ENCODE peak calls at places on chromosome 3, in nine cellular contexts. One of them, this sample, is unnamed.

GRCh38 chr3:81769271-81769670 is 7.8 kb upstream of the GBE1 start:
- DNase-seq in pancreas: no peak
- DNase-seq in heart right ventricle: no peak
- DNase-seq in MM.1S: no peak
- DNase-seq in CD8-positive, alpha-beta T cell: no peak
- DNase-seq in mammary epithelial cell: no peak
- DNase-seq in SJSA1: no peak
- DNase-seq in ascending aorta: no peak
- DNase-seq in Peyer's patch: no peak
- DNase-seq in this sample: no peak

GRCh38 chr3:157166559-157166958 is 6.6 kb upstream of the CCNL1 start:
- DNase-seq in pancreas: no peak
- DNase-seq in heart right ventricle: no peak
- DNase-seq in MM.1S: no peak
- DNase-seq in CD8-positive, alpha-beta T cell: no peak
- DNase-seq in mammary epithelial cell: no peak
- DNase-seq in SJSA1: no peak
- DNase-seq in ascending aorta: no peak
- DNase-seq in Peyer's patch: no peak
- DNase-seq in this sample: no peak

GRCh38 chr3:176914764-176915163 is 282.5 kb downstream of the TBL1XR1 start:
- DNase-seq in pancreas: no peak
- DNase-seq in heart right ventricle: no peak
- DNase-seq in MM.1S: no peak
- DNase-seq in CD8-positive, alpha-beta T cell: no peak
- DNase-seq in mammary epithelial cell: peak
- DNase-seq in SJSA1: no peak
- DNase-seq in ascending aorta: no peak
- DNase-seq in Peyer's patch: no peak
- DNase-seq in this sample: no peak

GRCh38 chr3:101888653-101889052 is 39.3 kb downstream of the NFKBIZ start:
- DNase-seq in pancreas: no peak
- DNase-seq in heart right ventricle: no peak
- DNase-seq in MM.1S: no peak
- DNase-seq in CD8-positive, alpha-beta T cell: no peak
- DNase-seq in mammary epithelial cell: no peak
- DNase-seq in SJSA1: no peak
- DNase-seq in ascending aorta: no peak
- DNase-seq in Peyer's patch: no peak
- DNase-seq in this sample: no peak

GRCh38 chr3:49199900-49200281 is 28.5 kb downstream of the KLHDC8B start:
- DNase-seq in pancreas: no peak
- DNase-seq in heart right ventricle: no peak
- DNase-seq in MM.1S: no peak
- DNase-seq in CD8-positive, alpha-beta T cell: no peak
- DNase-seq in mammary epithelial cell: no peak
- DNase-seq in SJSA1: peak
- DNase-seq in ascending aorta: no peak
- DNase-seq in Peyer's patch: no peak
- DNase-seq in this sample: no peak

GRCh38 chr3:175065492-175065891 is 206.4 kb downstream of the NAALADL2 start:
- DNase-seq in pancreas: no peak
- DNase-seq in heart right ventricle: no peak
- DNase-seq in MM.1S: no peak
- DNase-seq in CD8-positive, alpha-beta T cell: no peak
- DNase-seq in mammary epithelial cell: no peak
- DNase-seq in SJSA1: no peak
- DNase-seq in ascending aorta: no peak
- DNase-seq in Peyer's patch: no peak
- DNase-seq in this sample: no peak

GRCh38 chr3:62926494-62926893 is 51.3 kb upstream of the CADPS start:
- DNase-seq in pancreas: no peak
- DNase-seq in heart right ventricle: peak
- DNase-seq in MM.1S: no peak
- DNase-seq in CD8-positive, alpha-beta T cell: no peak
- DNase-seq in mammary epithelial cell: no peak
- DNase-seq in SJSA1: no peak
- DNase-seq in ascending aorta: no peak
- DNase-seq in Peyer's patch: no peak
- DNase-seq in this sample: no peak

GRCh38 chr3:57706462-57706861 is 13.6 kb upstream of the DENND6A start:
- DNase-seq in pancreas: no peak
- DNase-seq in heart right ventricle: no peak
- DNase-seq in MM.1S: no peak
- DNase-seq in CD8-positive, alpha-beta T cell: no peak
- DNase-seq in mammary epithelial cell: peak
- DNase-seq in SJSA1: no peak
- DNase-seq in ascending aorta: no peak
- DNase-seq in Peyer's patch: no peak
- DNase-seq in this sample: no peak

GRCh38 chr3:15361494-15362214 is 29.3 kb upstream of the SH3BP5 start:
- DNase-seq in pancreas: no peak
- DNase-seq in heart right ventricle: no peak
- DNase-seq in MM.1S: no peak
- DNase-seq in CD8-positive, alpha-beta T cell: no peak
- DNase-seq in mammary epithelial cell: peak
- DNase-seq in SJSA1: no peak
- DNase-seq in ascending aorta: no peak
- DNase-seq in Peyer's patch: peak
- DNase-seq in this sample: no peak

GRCh38 chr3:109460961-109461360 is 123.6 kb upstream of the DPPA4 start:
- DNase-seq in pancreas: no peak
- DNase-seq in heart right ventricle: no peak
- DNase-seq in MM.1S: no peak
- DNase-seq in CD8-positive, alpha-beta T cell: no peak
- DNase-seq in mammary epithelial cell: no peak
- DNase-seq in SJSA1: no peak
- DNase-seq in ascending aorta: no peak
- DNase-seq in Peyer's patch: no peak
- DNase-seq in this sample: no peak

GRCh38 chr3:198070871-198071270 is 110.9 kb downstream of the LMLN start:
- DNase-seq in pancreas: no peak
- DNase-seq in heart right ventricle: no peak
- DNase-seq in MM.1S: no peak
- DNase-seq in CD8-positive, alpha-beta T cell: no peak
- DNase-seq in mammary epithelial cell: no peak
- DNase-seq in SJSA1: no peak
- DNase-seq in ascending aorta: no peak
- DNase-seq in Peyer's patch: no peak
- DNase-seq in this sample: no peak

GRCh38 chr3:45547202-45547701 is 47.3 kb upstream of the LIMD1 start:
- DNase-seq in pancreas: no peak
- DNase-seq in heart right ventricle: no peak
- DNase-seq in MM.1S: no peak
- DNase-seq in CD8-positive, alpha-beta T cell: no peak
- DNase-seq in mammary epithelial cell: no peak
- DNase-seq in SJSA1: no peak
- DNase-seq in ascending aorta: no peak
- DNase-seq in Peyer's patch: no peak
- DNase-seq in this sample: no peak

GRCh38 chr3:196793224-196793623 is 53.6 kb downstream of the PAK2 start:
- DNase-seq in pancreas: no peak
- DNase-seq in heart right ventricle: no peak
- DNase-seq in MM.1S: no peak
- DNase-seq in CD8-positive, alpha-beta T cell: no peak
- DNase-seq in mammary epithelial cell: peak
- DNase-seq in SJSA1: peak
- DNase-seq in ascending aorta: no peak
- DNase-seq in Peyer's patch: no peak
- DNase-seq in this sample: no peak

GRCh38 chr3:192911293-192911692 is 6.4 kb downstream of the MB21D2 start:
- DNase-seq in pancreas: no peak
- DNase-seq in heart right ventricle: no peak
- DNase-seq in MM.1S: no peak
- DNase-seq in CD8-positive, alpha-beta T cell: no peak
- DNase-seq in mammary epithelial cell: no peak
- DNase-seq in SJSA1: no peak
- DNase-seq in ascending aorta: no peak
- DNase-seq in Peyer's patch: no peak
- DNase-seq in this sample: no peak

GRCh38 chr3:17411157-17411877 is 331.1 kb downstream of the TBC1D5 start:
- DNase-seq in pancreas: no peak
- DNase-seq in heart right ventricle: no peak
- DNase-seq in MM.1S: no peak
- DNase-seq in CD8-positive, alpha-beta T cell: no peak
- DNase-seq in mammary epithelial cell: no peak
- DNase-seq in SJSA1: no peak
- DNase-seq in ascending aorta: no peak
- DNase-seq in Peyer's patch: no peak
- DNase-seq in this sample: no peak

GRCh38 chr3:159487304-159487703 is 501.3 kb upstream of the IL12A start:
- DNase-seq in pancreas: no peak
- DNase-seq in heart right ventricle: no peak
- DNase-seq in MM.1S: no peak
- DNase-seq in CD8-positive, alpha-beta T cell: no peak
- DNase-seq in mammary epithelial cell: no peak
- DNase-seq in SJSA1: no peak
- DNase-seq in ascending aorta: no peak
- DNase-seq in Peyer's patch: no peak
- DNase-seq in this sample: no peak

GRCh38 chr3:152321321-152321720 is 52.6 kb downstream of the MBNL1 start:
- DNase-seq in pancreas: no peak
- DNase-seq in heart right ventricle: no peak
- DNase-seq in MM.1S: no peak
- DNase-seq in CD8-positive, alpha-beta T cell: no peak
- DNase-seq in mammary epithelial cell: no peak
- DNase-seq in SJSA1: no peak
- DNase-seq in ascending aorta: no peak
- DNase-seq in Peyer's patch: no peak
- DNase-seq in this sample: no peak
- H3K4me3 ChIP-seq in pancreas: no peak
- H3K4me3 ChIP-seq in heart right ventricle: no peak
- H3K4me3 ChIP-seq in MM.1S: no peak
- H3K4me3 ChIP-seq in CD8-positive, alpha-beta T cell: no peak
- H3K4me3 ChIP-seq in mammary epithelial cell: no peak
- H3K4me3 ChIP-seq in SJSA1: no peak
- H3K4me3 ChIP-seq in ascending aorta: no peak
- H3K4me3 ChIP-seq in Peyer's patch: no peak
- H3K4me3 ChIP-seq in this sample: no peak

GRCh38 chr3:106068795-106069194 is 200.0 kb upstream of the CBLB start:
- DNase-seq in pancreas: no peak
- DNase-seq in heart right ventricle: no peak
- DNase-seq in MM.1S: peak
- DNase-seq in CD8-positive, alpha-beta T cell: no peak
- DNase-seq in mammary epithelial cell: no peak
- DNase-seq in SJSA1: no peak
- DNase-seq in ascending aorta: no peak
- DNase-seq in Peyer's patch: no peak
- DNase-seq in this sample: no peak
- H3K27ac ChIP-seq in pancreas: no peak
- H3K27ac ChIP-seq in heart right ventricle: peak
- H3K27ac ChIP-seq in MM.1S: peak
- H3K27ac ChIP-seq in CD8-positive, alpha-beta T cell: no peak
- H3K27ac ChIP-seq in mammary epithelial cell: no peak
- H3K27ac ChIP-seq in SJSA1: no peak
- H3K27ac ChIP-seq in ascending aorta: peak
- H3K27ac ChIP-seq in Peyer's patch: no peak
- H3K27ac ChIP-seq in this sample: no peak

GRCh38 chr3:170418422-170419300 is at the start of gene CLDN11:
- DNase-seq in pancreas: no peak
- DNase-seq in heart right ventricle: peak
- DNase-seq in MM.1S: no peak
- DNase-seq in CD8-positive, alpha-beta T cell: no peak
- DNase-seq in mammary epithelial cell: no peak
- DNase-seq in SJSA1: no peak
- DNase-seq in ascending aorta: no peak
- DNase-seq in Peyer's patch: no peak
- DNase-seq in this sample: no peak
- H3K4me3 ChIP-seq in pancreas: peak
- H3K4me3 ChIP-seq in heart right ventricle: peak
- H3K4me3 ChIP-seq in MM.1S: no peak
- H3K4me3 ChIP-seq in CD8-positive, alpha-beta T cell: peak
- H3K4me3 ChIP-seq in mammary epithelial cell: peak
- H3K4me3 ChIP-seq in SJSA1: peak
- H3K4me3 ChIP-seq in ascending aorta: peak
- H3K4me3 ChIP-seq in Peyer's patch: peak
- H3K4me3 ChIP-seq in this sample: peak

DNA sequence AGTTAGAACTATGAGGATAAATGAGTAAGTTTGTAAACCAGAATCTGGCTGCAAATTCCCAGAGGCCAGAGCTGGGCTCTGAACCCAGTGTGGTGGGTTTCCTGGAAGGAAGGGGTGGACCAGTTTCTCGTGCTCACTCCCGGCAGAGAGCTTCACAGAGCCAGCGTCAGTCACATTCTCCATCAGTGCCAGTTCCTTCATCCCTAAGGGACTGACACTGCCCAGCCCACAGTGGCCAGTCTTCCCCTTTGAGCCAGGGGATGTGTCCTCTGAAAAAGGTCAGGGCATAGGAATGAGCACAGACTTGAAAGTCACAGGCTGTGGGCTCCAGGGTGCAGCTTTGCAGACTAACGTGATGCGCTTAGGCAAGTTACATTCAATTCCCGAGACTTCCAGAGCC is 135.8 kb upstream of the HACD2 start:
- DNase-seq in pancreas: no peak
- DNase-seq in heart right ventricle: no peak
- DNase-seq in MM.1S: no peak
- DNase-seq in CD8-positive, alpha-beta T cell: no peak
- DNase-seq in mammary epithelial cell: no peak
- DNase-seq in SJSA1: no peak
- DNase-seq in ascending aorta: no peak
- DNase-seq in Peyer's patch: no peak
- DNase-seq in this sample: no peak
- H3K27ac ChIP-seq in pancreas: no peak
- H3K27ac ChIP-seq in heart right ventricle: peak
- H3K27ac ChIP-seq in MM.1S: no peak
- H3K27ac ChIP-seq in CD8-positive, alpha-beta T cell: no peak
- H3K27ac ChIP-seq in mammary epithelial cell: no peak
- H3K27ac ChIP-seq in SJSA1: no peak
- H3K27ac ChIP-seq in ascending aorta: peak
- H3K27ac ChIP-seq in Peyer's patch: peak
- H3K27ac ChIP-seq in this sample: no peak

GRCh38 chr3:46844851-46845250 is 18.4 kb downstream of the MYL3 start:
- DNase-seq in pancreas: no peak
- DNase-seq in heart right ventricle: no peak
- DNase-seq in MM.1S: no peak
- DNase-seq in CD8-positive, alpha-beta T cell: no peak
- DNase-seq in mammary epithelial cell: no peak
- DNase-seq in SJSA1: no peak
- DNase-seq in ascending aorta: no peak
- DNase-seq in Peyer's patch: no peak
- DNase-seq in this sample: no peak
- H3K4me3 ChIP-seq in pancreas: no peak
- H3K4me3 ChIP-seq in heart right ventricle: peak
- H3K4me3 ChIP-seq in MM.1S: no peak
- H3K4me3 ChIP-seq in CD8-positive, alpha-beta T cell: no peak
- H3K4me3 ChIP-seq in mammary epithelial cell: no peak
- H3K4me3 ChIP-seq in SJSA1: peak
- H3K4me3 ChIP-seq in ascending aorta: peak
- H3K4me3 ChIP-seq in Peyer's patch: peak
- H3K4me3 ChIP-seq in this sample: no peak

GRCh38 chr3:170079466-170080165 is 41.8 kb downstream of the GPR160 start:
- DNase-seq in pancreas: no peak
- DNase-seq in heart right ventricle: no peak
- DNase-seq in MM.1S: no peak
- DNase-seq in CD8-positive, alpha-beta T cell: no peak
- DNase-seq in mammary epithelial cell: no peak
- DNase-seq in SJSA1: no peak
- DNase-seq in ascending aorta: no peak
- DNase-seq in Peyer's patch: no peak
- DNase-seq in this sample: no peak
- H3K27ac ChIP-seq in pancreas: peak
- H3K27ac ChIP-seq in heart right ventricle: no peak
- H3K27ac ChIP-seq in MM.1S: no peak
- H3K27ac ChIP-seq in CD8-positive, alpha-beta T cell: no peak
- H3K27ac ChIP-seq in mammary epithelial cell: no peak
- H3K27ac ChIP-seq in SJSA1: no peak
- H3K27ac ChIP-seq in ascending aorta: no peak
- H3K27ac ChIP-seq in Peyer's patch: no peak
- H3K27ac ChIP-seq in this sample: no peak